ENCODE peak calls at places on chromosomes 13 and 19, in four cellular contexts. One of them, this sample, is unnamed.

GRCh38 chr13:101916758-101917474 is 464.4 kb downstream of the ITGBL1 start:
- DNase-seq in CD4-positive, alpha-beta memory T cell: no peak
- DNase-seq in mammary epithelial cell: no peak
- DNase-seq in stomach: no peak
- DNase-seq in this sample: no peak

GRCh38 chr19:32651729-32652140 is 23.2 kb downstream of the ANKRD27 start:
- DNase-seq in stomach: peak; percentile 30
- DNase-seq in CD4-positive, alpha-beta memory T cell: no peak
- DNase-seq in mammary epithelial cell: no peak
- DNase-seq in this sample: no peak

GRCh38 chr19:14019100-14019499 is 8.8 kb upstream of the RLN3 start:
- DNase-seq in stomach: no peak
- DNase-seq in CD4-positive, alpha-beta memory T cell: no peak
- DNase-seq in mammary epithelial cell: no peak
- DNase-seq in this sample: no peak

GRCh38 chr19:20186163-20186562 is 19.1 kb downstream of the ZNF486 start:
- DNase-seq in CD4-positive, alpha-beta memory T cell: no peak
- DNase-seq in stomach: no peak
- DNase-seq in mammary epithelial cell: no peak
- DNase-seq in this sample: no peak

GRCh38 chr19:15291089-15291488 is 41.2 kb downstream of the BRD4 start:
- DNase-seq in stomach: no peak
- DNase-seq in mammary epithelial cell: peak; percentile 27
- DNase-seq in CD4-positive, alpha-beta memory T cell: no peak
- DNase-seq in this sample: no peak

GRCh38 chr19:5099822-5100221 is 130.9 kb downstream of the KDM4B start:
- DNase-seq in CD4-positive, alpha-beta memory T cell: no peak
- DNase-seq in mammary epithelial cell: no peak
- DNase-seq in stomach: no peak
- DNase-seq in this sample: no peak

GRCh38 chr19:18478545-18479311 is 40.8 kb upstream of the ISYNA1 start:
- DNase-seq in stomach: peak; percentile 70
- DNase-seq in CD4-positive, alpha-beta memory T cell: no peak
- DNase-seq in mammary epithelial cell: peak; percentile 74
- DNase-seq in this sample: peak; percentile 73

GRCh38 chr13:113932060-113932459 is 41.8 kb downstream of the C13orf46 start:
- DNase-seq in stomach: peak; percentile 5
- DNase-seq in mammary epithelial cell: no peak
- DNase-seq in CD4-positive, alpha-beta memory T cell: no peak
- DNase-seq in this sample: no peak

GRCh38 chr19:48421548-48421947 is 24.2 kb upstream of the GRWD1 start:
- DNase-seq in CD4-positive, alpha-beta memory T cell: no peak
- DNase-seq in mammary epithelial cell: no peak
- DNase-seq in stomach: no peak
- DNase-seq in this sample: no peak

GRCh38 chr13:113904411-113904810 is 40.5 kb upstream of the GAS6 start:
- DNase-seq in stomach: peak; percentile 67
- DNase-seq in mammary epithelial cell: no peak
- DNase-seq in CD4-positive, alpha-beta memory T cell: peak; percentile 19
- DNase-seq in this sample: peak; percentile 33

GRCh38 chr13:113616991-113617749 is 32.6 kb downstream of the TFDP1 start:
- DNase-seq in stomach: peak; percentile 44
- DNase-seq in mammary epithelial cell: no peak
- DNase-seq in CD4-positive, alpha-beta memory T cell: no peak
- DNase-seq in this sample: no peak

GRCh38 chr13:99417821-99418662 is 83.2 kb upstream of the TM9SF2 start:
- DNase-seq in stomach: peak; percentile 20
- DNase-seq in CD4-positive, alpha-beta memory T cell: no peak
- DNase-seq in mammary epithelial cell: no peak
- DNase-seq in this sample: no peak

DNA sequence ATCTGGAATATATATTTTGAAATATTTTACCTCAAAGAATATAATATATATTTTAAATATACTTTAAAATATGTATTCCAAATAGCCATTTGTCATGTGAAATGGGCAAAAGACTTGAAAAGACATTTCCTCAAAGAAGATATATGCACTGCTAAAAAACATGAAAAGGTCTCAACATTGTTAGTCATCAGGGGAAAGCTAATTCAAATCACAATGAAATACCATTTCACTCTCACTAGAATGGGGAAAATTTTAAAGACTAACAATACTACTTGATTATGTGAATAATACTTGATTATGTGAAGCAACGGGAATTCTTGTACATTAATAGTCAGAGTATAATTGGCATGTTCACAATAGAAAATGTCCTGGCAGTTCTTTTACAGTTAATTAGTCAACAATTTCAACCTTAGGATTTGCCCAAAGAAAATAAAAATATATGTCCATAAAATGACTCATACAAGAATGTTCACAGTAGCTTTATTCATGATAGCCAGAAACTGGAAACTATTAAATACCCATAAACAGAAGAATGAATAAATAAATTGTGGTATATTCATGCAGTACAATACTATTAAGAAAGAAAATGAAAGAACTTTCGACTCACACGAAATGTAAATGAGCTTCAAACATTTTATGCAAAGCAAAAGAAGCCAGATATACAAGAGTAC is 6.8 kb upstream of the KBTBD6 start:
- DNase-seq in stomach: no peak
- DNase-seq in CD4-positive, alpha-beta memory T cell: no peak
- DNase-seq in mammary epithelial cell: peak; percentile 81
- DNase-seq in this sample: no peak
- H3K4me1 ChIP-seq in stomach: no peaks in the 10 kb centered on the region
- H3K4me1 ChIP-seq in CD4-positive, alpha-beta memory T cell: no peaks in the 10 kb centered on the region
- H3K4me1 ChIP-seq in mammary epithelial cell: peaks cover 31% of the 10 kb centered on the region
- H3K4me1 ChIP-seq in this sample: no peaks in the 10 kb centered on the region

DNA sequence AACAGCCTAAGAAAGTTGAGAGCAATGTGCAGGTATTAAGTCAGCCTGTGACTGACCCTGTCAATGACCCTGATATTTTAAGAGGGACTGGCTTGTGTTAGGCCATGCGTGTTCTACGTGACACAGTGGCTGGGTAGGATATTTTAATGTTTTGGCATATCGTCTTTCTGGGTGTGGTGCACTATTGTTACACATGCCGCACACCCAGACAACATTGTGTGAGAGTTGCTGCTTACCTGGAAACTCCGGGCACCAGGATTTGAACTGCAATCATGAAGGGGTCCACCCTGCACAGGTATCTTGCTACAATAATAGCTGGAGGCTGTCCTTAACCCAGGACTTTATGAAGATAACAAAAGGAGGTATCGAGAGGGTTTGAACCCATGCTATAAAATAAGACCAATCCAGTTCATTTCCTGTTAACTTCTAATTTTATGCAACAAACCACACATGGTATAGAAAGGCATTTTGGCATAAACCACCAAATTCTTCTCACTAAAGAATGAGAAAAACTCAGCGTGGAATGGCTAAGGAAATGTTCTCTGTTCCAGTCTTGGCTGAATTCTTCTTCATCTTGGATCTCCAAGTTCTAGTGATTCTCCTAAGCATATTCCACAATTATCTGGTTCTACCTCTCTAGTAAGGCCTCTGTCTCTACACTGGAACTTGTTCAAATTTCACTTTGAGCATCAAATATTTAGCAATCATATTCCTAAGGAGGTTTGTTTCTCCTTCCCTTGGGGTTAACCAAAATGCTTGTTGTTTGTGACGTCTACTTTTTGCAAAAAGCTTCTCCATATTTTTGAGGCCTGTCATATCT is 38.7 kb upstream of the POMP start:
- DNase-seq in mammary epithelial cell: no peak
- DNase-seq in stomach: no peak
- DNase-seq in CD4-positive, alpha-beta memory T cell: no peak
- DNase-seq in this sample: no peak
- H3K4me3 ChIP-seq in mammary epithelial cell: no peak overlapping the region
- H3K4me3 ChIP-seq in stomach: no peak overlapping the region
- H3K4me3 ChIP-seq in CD4-positive, alpha-beta memory T cell: no peak overlapping the region
- H3K4me3 ChIP-seq in this sample: no peak overlapping the region

GRCh38 chr13:108093616-108094015 is 121.7 kb downstream of the LIG4 start:
- DNase-seq in mammary epithelial cell: no peak
- DNase-seq in stomach: no peak
- DNase-seq in CD4-positive, alpha-beta memory T cell: no peak
- DNase-seq in this sample: no peak
- H3K4me1 ChIP-seq in mammary epithelial cell: no peaks in the 10 kb centered on the region
- H3K4me1 ChIP-seq in stomach: no peaks in the 10 kb centered on the region
- H3K4me1 ChIP-seq in CD4-positive, alpha-beta memory T cell: no peaks in the 10 kb centered on the region
- H3K4me1 ChIP-seq in this sample: no peaks in the 10 kb centered on the region

GRCh38 chr19:35140898-35141626 is 2.0 kb upstream of the FXYD7 start:
- DNase-seq in CD4-positive, alpha-beta memory T cell: peak; percentile 93
- DNase-seq in mammary epithelial cell: peak; percentile 88
- DNase-seq in stomach: peak; percentile 97
- DNase-seq in this sample: peak; percentile 90

GRCh38 chr19:35141627-35142401 is 1.2 kb upstream of the FXYD7 start:
- DNase-seq in stomach: no peak
- DNase-seq in mammary epithelial cell: no peak
- DNase-seq in CD4-positive, alpha-beta memory T cell: no peak
- DNase-seq in this sample: no peak

GRCh38 chr19:35139618-35139943 is 957 bp downstream of the FXYD1 start:
- DNase-seq in CD4-positive, alpha-beta memory T cell: no peak
- DNase-seq in stomach: no peak
- DNase-seq in mammary epithelial cell: no peak
- DNase-seq in this sample: no peak

GRCh38 chr19:35138305-35138799 is 272 bp upstream of the FXYD1 start:
- DNase-seq in stomach: no peak
- DNase-seq in mammary epithelial cell: no peak
- DNase-seq in CD4-positive, alpha-beta memory T cell: no peak
- DNase-seq in this sample: no peak

GRCh38 chr19:35140207-35140897 is 1.7 kb downstream of the FXYD1 start:
- DNase-seq in stomach: no peak
- DNase-seq in CD4-positive, alpha-beta memory T cell: no peak
- DNase-seq in mammary epithelial cell: no peak
- DNase-seq in this sample: no peak
- H3K4me3 ChIP-seq in stomach: peak overlapping the region; percentile 35
- H3K4me3 ChIP-seq in CD4-positive, alpha-beta memory T cell: no peak overlapping the region
- H3K4me3 ChIP-seq in mammary epithelial cell: no peak overlapping the region
- H3K4me3 ChIP-seq in this sample: no peak overlapping the region

This sample was measured in CD4-positive, CD25-positive, alpha-beta regulatory T cell.